ENCODE peak calls at places on chromosomes 11 and 22, in nine cellular contexts. B, X, S, D, W, F, G, P and U are unnamed samples.
A peak's percentile ranks its signal among the peaks of the same experiment; 100 is the strongest.

GRCh38 chr11:6269994-6270393 is 10.4 kb downstream of the CCKBR start:
- ATAC-seq in D (no peak), B (peak; percentile 81), W (no peak), F (no peak), G (no peak), X (no peak), S (no peak), P (peak; percentile 94), U (no peak)

GRCh38 chr22:30230787-30231461 is 15.6 kb downstream of the LIF start:
- ATAC-seq in X (no peak), D (no peak), W (no peak), P (peak; percentile 49), B (no peak), F (no peak), S (no peak), G (no peak), U (no peak)

GRCh38 chr11:27094062-27094587 is 53.5 kb downstream of the BBOX1 start:
- ATAC-seq in G (no peak), P (no peak), D (peak; percentile 82), B (no peak), S (no peak), F (no peak), W (no peak), X (no peak), U (no peak)

GRCh38 chr11:26283852-26284421 is 48.0 kb upstream of the ANO3 start:
- ATAC-seq in B (no peak), P (no peak), F (peak; percentile 57), G (peak; percentile 42), S (no peak), X (no peak), W (no peak), D (peak; percentile 14), U (no peak)

GRCh38 chr11:36041988-36042606 is 98.2 kb downstream of the LDLRAD3 start:
- ATAC-seq in F (peak; percentile 64), G (peak; percentile 54), B (peak; percentile 73), D (peak; percentile 51), X (no peak), S (peak; percentile 77), W (no peak), P (peak; percentile 86), U (no peak)

GRCh38 chr22:36237462-36238347 is 1.6 kb downstream of the APOL2 start:
- ATAC-seq in D (peak; percentile 58), G (no peak), F (no peak), S (no peak), W (no peak), X (no peak), P (no peak), B (no peak), U (no peak)

GRCh38 chr22:19955241-19956128 is 13.9 kb upstream of the TXNRD2 start:
- ATAC-seq in P (no peak), B (no peak), S (no peak), W (no peak), D (no peak), X (no peak), F (no peak), G (no peak), U (no peak)

GRCh38 chr11:10526974-10527918 is 13.7 kb downstream of the RNF141 start:
- ATAC-seq in F (peak; percentile 92), W (no peak), G (no peak), P (no peak), B (peak; percentile 88), X (no peak), D (no peak), S (peak; percentile 59), U (no peak)

GRCh38 chr22:31616315-31616980 is 45.6 kb downstream of the PISD start:
- ATAC-seq in D (peak; percentile 28), B (peak; percentile 7), S (no peak), W (no peak), X (no peak), G (peak; percentile 56), P (peak; percentile 6), F (peak; percentile 8), U (peak; percentile 17)

GRCh38 chr11:64241175-64241429 is 207 bp downstream of the FKBP2 start:
- ATAC-seq in X (peak; percentile 84), F (peak; percentile 55), P (peak; percentile 83), D (peak; percentile 87), B (peak; percentile 78), G (peak; percentile 71), W (peak; percentile 80), S (peak; percentile 85), U (peak; percentile 92)

GRCh38 chr11:129723146-129723963 is 92.3 kb upstream of the TMEM45B start:
- ATAC-seq in P (no peak), F (no peak), B (no peak), W (no peak), X (no peak), S (no peak), G (no peak), D (no peak), U (no peak)

GRCh38 chr11:97019305-97019704 is 629.5 kb downstream of the JRKL start:
- ATAC-seq in F (no peak), P (no peak), W (no peak), S (no peak), G (no peak), X (no peak), D (no peak), B (no peak), U (no peak)

GRCh38 chr22:38212442-38212841 is 10.6 kb downstream of the MAFF start:
- ATAC-seq in P (no peak), D (no peak), B (no peak), W (no peak), S (no peak), X (no peak), G (no peak), F (no peak), U (no peak)

GRCh38 chr11:6627762-6628241 is 8.6 kb upstream of the TPP1 start:
- ATAC-seq in D (no peak), F (no peak), G (no peak), S (no peak), W (no peak), X (no peak), B (no peak), P (no peak), U (no peak)

GRCh38 chr11:130691581-130691980 is 224.7 kb downstream of the SNX19 start:
- ATAC-seq in S (peak; percentile 51), W (no peak), X (no peak), G (no peak), B (no peak), D (no peak), F (no peak), P (no peak), U (no peak)

GRCh38 chr11:22244986-22245592 is 52.2 kb downstream of the ANO5 start:
- ATAC-seq in F (peak; percentile 92), W (peak; percentile 85), B (peak; percentile 85), G (peak; percentile 94), X (peak; percentile 80), D (peak; percentile 97), P (peak; percentile 66), S (peak; percentile 80), U (peak; percentile 53)

GRCh38 chr11:74932797-74933196 is 16.1 kb downstream of the XRRA1 start:
- ATAC-seq in G (no peak), D (no peak), X (no peak), W (no peak), P (no peak), B (no peak), F (no peak), S (peak; percentile 74), U (no peak)

GRCh38 chr22:44023404-44024287 is 456 bp upstream of the PARVB start:
- ATAC-seq in P (peak; percentile 54), X (peak; percentile 64), G (peak; percentile 64), W (peak; percentile 69), D (peak; percentile 65), F (peak; percentile 84), S (peak; percentile 82), B (peak; percentile 76), U (peak; percentile 68)
- TF ChIP-seq POLR2A in P (peak; percentile 79), X (peak; percentile 27), G (no peak), W (peak; percentile 33), D (no peak), F (peak; percentile 51), S (no peak), B (no peak), U (peak; percentile 39)

DNA sequence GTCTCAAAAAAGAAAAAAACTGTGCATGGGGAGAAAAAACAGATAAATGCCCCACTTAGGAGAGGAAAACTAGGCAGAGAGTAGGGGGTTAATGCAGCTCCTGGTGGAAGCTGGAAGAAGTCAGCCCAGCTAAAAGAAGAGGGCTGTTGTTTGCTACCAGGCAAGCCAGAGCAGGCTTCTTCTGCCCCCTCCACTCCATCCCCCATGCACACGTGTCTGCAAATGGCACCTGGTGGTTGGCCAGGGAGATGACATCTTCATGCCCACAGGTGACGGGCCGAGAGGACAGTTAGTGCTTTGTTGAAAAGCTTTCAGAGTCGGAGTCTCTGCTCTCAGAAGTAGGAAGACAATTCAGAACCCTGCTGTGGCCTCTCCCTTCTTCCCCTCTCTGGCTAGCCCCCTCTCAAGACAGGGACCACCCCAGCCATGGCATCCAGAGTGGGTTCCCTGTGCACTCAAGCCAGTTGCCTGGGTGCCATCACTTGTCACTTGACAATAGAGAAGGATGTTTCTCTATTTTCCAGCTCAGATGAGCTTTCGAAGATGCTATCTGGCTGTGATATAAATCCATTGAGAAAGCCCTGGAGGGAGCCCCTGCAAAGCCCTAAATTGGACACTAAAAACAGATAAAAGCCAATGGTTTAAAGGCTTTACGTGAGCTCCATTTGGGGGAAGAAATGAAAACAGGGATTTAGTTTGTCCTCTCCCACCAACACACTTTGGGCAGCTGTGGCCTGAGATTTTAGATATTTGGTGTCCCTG is 142.0 kb downstream of the TRIM29 start:
- ATAC-seq in B (peak; percentile 56), D (no peak), W (no peak), S (no peak), G (no peak), X (no peak), F (no peak), P (no peak), U (no peak)
- TF ChIP-seq CTCF in B (no peak), D (no peak), W (no peak), S (no peak), G (no peak), X (no peak), F (no peak), P (no peak), U (no peak)

DNA sequence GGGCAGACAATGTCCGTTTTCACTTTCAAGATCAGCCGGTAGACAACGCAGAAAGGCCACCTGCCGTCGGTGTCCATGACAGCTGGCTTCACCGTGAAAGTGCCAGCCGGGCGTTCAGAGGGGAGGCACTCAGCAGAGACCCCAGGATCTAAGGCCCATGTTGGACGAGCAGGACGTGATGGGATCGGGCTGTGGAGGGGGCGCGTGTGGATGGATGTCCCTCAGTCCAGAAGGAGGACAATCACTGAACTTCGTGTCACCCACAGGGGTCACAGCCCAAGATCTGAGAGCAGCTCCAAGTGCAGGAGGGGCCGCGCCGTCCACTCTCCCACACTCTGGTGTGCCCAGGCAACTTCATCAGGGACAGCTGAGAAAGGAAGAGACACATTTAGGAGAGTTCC is 164.4 kb downstream of the BRD1 start:
- ATAC-seq in S (no peak), F (no peak), P (no peak), B (no peak), X (no peak), G (no peak), D (no peak), W (no peak), U (no peak)
- H3K9me3 ChIP-seq in S (peaks cover 27% of the 10 kb centered on the region), F (no peaks in the 10 kb centered on the region), P (no peaks in the 10 kb centered on the region), B (no peaks in the 10 kb centered on the region), X (no peaks in the 10 kb centered on the region), G (no peaks in the 10 kb centered on the region), D (no peaks in the 10 kb centered on the region), W (no peaks in the 10 kb centered on the region), U (no peaks in the 10 kb centered on the region)

DNA sequence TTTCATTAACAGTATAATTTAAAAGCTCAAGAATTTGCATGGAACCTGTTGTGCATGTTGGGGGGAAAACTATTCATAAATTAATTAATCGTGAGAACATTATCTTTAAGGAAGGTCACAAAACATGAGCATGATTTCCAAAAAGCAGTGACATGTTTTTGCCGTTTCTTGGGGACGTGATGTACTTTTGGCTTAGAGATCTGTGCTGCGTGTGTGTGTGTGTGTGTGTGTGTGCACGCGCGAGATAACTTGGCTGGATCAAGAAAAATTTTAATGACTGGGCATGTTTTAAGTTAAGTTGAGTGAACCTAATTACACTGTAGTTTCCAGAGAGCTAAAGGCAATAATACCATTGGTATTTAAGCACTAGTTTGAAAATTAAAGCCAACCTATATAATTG is 51.4 kb downstream of the ZBTB16 start:
- ATAC-seq in D (peak; percentile 63), G (no peak), X (peak; percentile 35), W (peak; percentile 78), B (no peak), F (no peak), S (no peak), P (no peak), U (peak; percentile 24)
- TF ChIP-seq POLR2A in D (no peak), G (no peak), X (no peak), W (no peak), B (no peak), F (no peak), S (no peak), P (no peak), U (no peak)